ENCODE peak calls at places on chromosomes 2 and 18, in seven cellular contexts. O, V, A, W, I, H and B are unnamed samples.

GRCh38 chr18:47752796-47753645 is 177.4 kb downstream of the SMAD2 start:
- DNase-seq in O (no peak), V (no peak), A (no peak), W (no peak), I (no peak), H (no peak), B (no peak)

GRCh38 chr18:44679912-44680270 is 797 bp upstream of the SETBP1 start:
- DNase-seq in O (no peak), V (no peak), A (no peak), W (peak), I (no peak), H (no peak), B (peak)

GRCh38 chr2:94879314-94879981 is 8.2 kb downstream of the TEKT4 start:
- DNase-seq in O (no peak), V (no peak), A (no peak), W (no peak), I (no peak), H (no peak), B (no peak)

GRCh38 chr2:26811791-26812454 is 26.1 kb downstream of the CENPA start:
- DNase-seq in O (no peak), V (no peak), A (no peak), W (no peak), I (no peak), H (no peak), B (no peak)

GRCh38 chr2:217611056-217611455 is 391.7 kb downstream of the TNS1 start:
- DNase-seq in O (no peak), V (no peak), A (no peak), W (no peak), I (no peak), H (no peak), B (no peak)

GRCh38 chr2:69575926-69576325 is 67.6 kb downstream of the AAK1 start:
- DNase-seq in O (no peak), V (no peak), A (no peak), W (no peak), I (no peak), H (no peak), B (no peak)

GRCh38 chr2:48107326-48107925 is 201.1 kb upstream of the FBXO11 start:
- DNase-seq in O (peak), V (peak), A (no peak), W (no peak), I (no peak), H (no peak), B (no peak)

GRCh38 chr2:215624423-215624829 is 188.6 kb upstream of the FN1 start:
- DNase-seq in O (peak), V (no peak), A (no peak), W (no peak), I (no peak), H (no peak), B (no peak)

GRCh38 chr2:196318517-196319377 is 147.4 kb upstream of the STK17B start:
- DNase-seq in O (no peak), V (no peak), A (no peak), W (no peak), I (no peak), H (no peak), B (no peak)
- TF ChIP-seq JUND in O (no peak), V (no peak), A (no peak), W (no peak), I (no peak), H (no peak), B (no peak)

GRCh38 chr2:196481323-196481695 is 158.2 kb upstream of the CCDC150 start:
- DNase-seq in O (no peak), V (no peak), A (no peak), W (no peak), I (no peak), H (no peak), B (no peak)
- TF ChIP-seq JUND in O (no peak), V (no peak), A (no peak), W (no peak), I (no peak), H (no peak), B (no peak)

DNA sequence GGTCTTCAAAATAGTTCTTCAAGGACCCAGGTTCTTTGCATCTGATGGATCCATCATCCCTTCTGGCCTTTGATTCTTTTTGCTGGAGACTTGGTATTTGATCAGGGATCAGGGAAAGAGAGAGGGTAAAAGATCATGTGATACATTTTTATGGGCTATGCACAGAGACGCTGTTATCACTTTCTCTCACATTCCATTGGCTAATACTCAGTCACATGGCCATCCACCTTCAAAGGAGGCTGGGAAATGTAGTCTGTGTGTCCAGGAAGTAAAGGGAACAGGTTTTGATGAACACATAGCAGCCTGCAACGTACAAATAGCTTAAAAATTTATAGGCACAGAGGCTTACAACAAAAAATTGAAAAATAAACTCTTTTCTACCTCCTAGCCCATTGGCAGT is 629.6 kb upstream of the FANCL start:
- DNase-seq in O (no peak), V (peak), A (peak), W (no peak), I (no peak), H (no peak), B (no peak)
- TF ChIP-seq JUND in O (no peak), V (no peak), A (no peak), W (no peak), I (no peak), H (no peak), B (no peak)

GRCh38 chr2:33620-34019 is 12.7 kb downstream of the FAM110C start:
- DNase-seq in O (peak), V (peak), A (no peak), W (no peak), I (no peak), H (no peak), B (no peak)

GRCh38 chr2:40452-40851 is 5.9 kb downstream of the FAM110C start:
- DNase-seq in O (no peak), V (no peak), A (no peak), W (no peak), I (no peak), H (no peak), B (no peak)

GRCh38 chr2:42788-43187 is 3.5 kb downstream of the FAM110C start:
- DNase-seq in O (no peak), V (no peak), A (no peak), W (no peak), I (no peak), H (no peak), B (peak)

GRCh38 chr2:35846-36245 is 10.5 kb downstream of the FAM110C start:
- DNase-seq in O (no peak), V (no peak), A (no peak), W (no peak), I (no peak), H (no peak), B (no peak)

GRCh38 chr2:38155-38554 is 8.2 kb downstream of the FAM110C start:
- DNase-seq in O (no peak), V (peak), A (no peak), W (no peak), I (peak), H (no peak), B (no peak)
- TF ChIP-seq JUND in O (no peak), V (peak), A (no peak), W (no peak), I (no peak), H (no peak), B (no peak)

DNA sequence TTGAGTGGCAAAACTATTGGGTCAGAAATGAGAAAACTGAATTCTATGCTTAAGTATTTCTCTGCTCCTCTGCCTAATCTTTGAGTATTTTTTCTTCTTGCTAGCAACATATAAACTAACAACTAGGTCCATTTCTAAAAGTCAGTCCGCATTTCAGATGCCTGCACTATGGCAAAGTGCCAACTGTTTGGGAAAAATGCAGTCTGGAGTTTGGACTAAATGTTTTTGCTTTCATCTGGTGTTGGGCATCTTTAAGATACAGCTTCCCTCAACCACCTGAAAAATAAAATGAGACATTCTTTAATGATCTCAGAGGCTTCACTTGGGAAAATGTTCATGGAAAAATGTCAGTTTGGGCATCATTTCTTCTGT is 300.3 kb downstream of the XIRP2 start:
- DNase-seq in O (no peak), V (no peak), A (no peak), W (no peak), I (no peak), H (no peak), B (no peak)
- TF ChIP-seq JUND in O (no peak), V (no peak), A (no peak), W (no peak), I (no peak), H (no peak), B (no peak)

GRCh38 chr2:118811514-118811913 is 35.9 kb downstream of the EN1 start:
- DNase-seq in O (no peak), V (no peak), A (no peak), W (no peak), I (no peak), H (no peak), B (no peak)

GRCh38 chr2:118814368-118814767 is 33.1 kb downstream of the EN1 start:
- DNase-seq in O (no peak), V (no peak), A (no peak), W (no peak), I (no peak), H (no peak), B (no peak)

GRCh38 chr2:118815314-118815713 is 32.1 kb downstream of the EN1 start:
- DNase-seq in O (no peak), V (no peak), A (no peak), W (no peak), I (no peak), H (no peak), B (no peak)

GRCh38 chr2:118812530-118812929 is 34.9 kb downstream of the EN1 start:
- DNase-seq in O (no peak), V (no peak), A (no peak), W (no peak), I (no peak), H (no peak), B (no peak)

DNA sequence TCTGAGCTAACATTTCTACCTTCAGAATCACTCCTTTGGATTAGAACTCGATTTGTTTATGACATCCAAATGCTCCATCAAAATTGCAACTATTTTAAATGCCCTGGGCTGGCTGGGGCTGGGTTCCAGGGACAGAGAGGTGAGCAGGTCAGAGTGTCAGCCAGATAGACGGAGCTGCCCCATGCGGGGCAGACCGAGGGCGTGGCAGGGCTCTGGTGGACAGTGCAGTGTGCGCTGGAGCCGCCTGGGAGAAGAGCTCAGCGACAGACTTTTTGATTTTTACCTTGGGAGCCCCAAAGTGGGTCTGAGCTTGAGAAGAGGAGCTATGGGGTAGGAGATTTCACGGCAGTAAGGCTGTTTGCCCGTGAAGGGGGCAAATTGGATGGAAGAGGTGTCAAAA is 33.8 kb downstream of the EN1 start:
- DNase-seq in O (no peak), V (no peak), A (peak), W (no peak), I (no peak), H (no peak), B (no peak)
- TF ChIP-seq JUND in O (no peak), V (no peak), A (no peak), W (no peak), I (no peak), H (no peak), B (no peak)

GRCh38 chr2:39684495-39684894 is 18.8 kb downstream of the TMEM178A start:
- DNase-seq in O (no peak), V (no peak), A (peak), W (no peak), I (no peak), H (no peak), B (no peak)

GRCh38 chr2:39683022-39683699 is 17.4 kb downstream of the TMEM178A start:
- DNase-seq in O (no peak), V (no peak), A (no peak), W (no peak), I (no peak), H (no peak), B (no peak)

GRCh38 chr2:39679805-39680204 is 14.1 kb downstream of the TMEM178A start:
- DNase-seq in O (no peak), V (no peak), A (no peak), W (no peak), I (no peak), H (no peak), B (no peak)

GRCh38 chr2:39685135-39685534 is 19.4 kb downstream of the TMEM178A start:
- DNase-seq in O (no peak), V (no peak), A (no peak), W (no peak), I (no peak), H (no peak), B (no peak)

DNA sequence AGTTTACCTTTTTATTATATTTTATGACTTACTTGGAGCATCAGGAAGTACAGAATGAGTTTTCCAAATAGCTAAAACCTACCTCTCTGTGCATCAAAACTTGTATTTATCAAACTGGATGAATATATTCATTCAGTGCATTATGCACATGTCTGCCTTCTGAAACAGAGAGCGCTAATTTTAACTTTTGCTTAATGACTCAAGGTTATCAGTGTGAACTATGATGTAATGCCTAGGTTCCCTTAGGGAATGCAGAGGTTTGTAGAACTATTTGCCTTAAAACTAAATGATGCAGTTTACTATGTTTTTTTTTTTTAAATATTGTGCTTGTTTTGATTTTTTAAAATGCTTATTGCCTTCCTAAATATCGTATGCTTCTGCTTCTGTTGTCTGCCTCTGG is 16.4 kb downstream of the TMEM178A start:
- DNase-seq in O (no peak), V (no peak), A (no peak), W (no peak), I (no peak), H (no peak), B (no peak)
- TF ChIP-seq JUND in O (no peak), V (no peak), A (no peak), W (no peak), I (no peak), H (no peak), B (no peak)

GRCh38 chr2:163610817-163611556 is 124.8 kb downstream of the FIGN start:
- DNase-seq in O (peak), V (peak), A (no peak), W (peak), I (no peak), H (no peak), B (no peak)
- TF ChIP-seq JUND in O (no peak), V (no peak), A (no peak), W (no peak), I (no peak), H (no peak), B (no peak)

GRCh38 chr18:9516437-9517064 is 41.2 kb downstream of the RALBP1 start:
- DNase-seq in O (peak), V (peak), A (peak), W (peak), I (no peak), H (peak), B (no peak)
- TF ChIP-seq JUND in O (no peak), V (no peak), A (no peak), W (no peak), I (no peak), H (no peak), B (no peak)